ENCODE peak calls at places on chromosomes 7 and 10, in seven cellular contexts. F is IMR-90, W is neuronal stem cell, C is H9, K is mesenchymal stem cell, R is trophoblast cell, Z is H1. A is an unnamed sample.

GRCh38 chr10:35259769-35260397 is 76.4 kb upstream of the CCNY start:
- DNase-seq in C (no peak), Z (no peak), F (peak), R (peak), W (no peak), K (peak), A (peak)

GRCh38 chr7:155796381-155797261 is 15.6 kb downstream of the SHH start:
- DNase-seq in R (peak), W (no peak), F (no peak), C (peak), Z (peak), K (no peak), A (peak)

GRCh38 chr7:18356195-18356645 is 139.3 kb upstream of the HDAC9 start:
- DNase-seq in K (peak), R (peak), C (no peak), W (peak), Z (no peak), F (peak), A (peak)

GRCh38 chr7:156118246-156118645 is 306.0 kb upstream of the SHH start:
- DNase-seq in W (no peak), R (no peak), Z (no peak), C (no peak), K (no peak), F (no peak), A (no peak)

GRCh38 chr10:9762966-9763656 is 1254.6 kb upstream of the CELF2 start:
- DNase-seq in F (peak), C (no peak), R (peak), W (no peak), Z (no peak), K (peak), A (no peak)

GRCh38 chr10:93160829-93161228 is 87.1 kb downstream of the CYP26A1 start:
- DNase-seq in Z (no peak), W (no peak), F (peak), C (no peak), K (peak), R (peak), A (no peak)

GRCh38 chr10:126124044-126124443 is 227.7 kb downstream of the FANK1 start:
- DNase-seq in K (no peak), W (no peak), C (no peak), F (no peak), R (no peak), Z (no peak), A (no peak)

GRCh38 chr10:43737003-43737402 is 88.3 kb upstream of the ZNF32 start:
- DNase-seq in Z (no peak), C (no peak), W (no peak), K (no peak), F (no peak), R (no peak), A (no peak)

GRCh38 chr10:9681655-9682054 is 1336.0 kb upstream of the CELF2 start:
- DNase-seq in Z (no peak), K (no peak), F (no peak), W (no peak), C (no peak), R (no peak), A (no peak)

GRCh38 chr7:23247602-23248335 is 1.2 kb downstream of the GPNMB start:
- DNase-seq in K (peak), F (no peak), C (peak), R (peak), Z (peak), W (no peak), A (peak)

GRCh38 chr10:10870523-10871241 is 147.0 kb upstream of the CELF2 start:
- DNase-seq in C (no peak), W (peak), R (no peak), Z (no peak), K (peak), F (no peak), A (peak)

GRCh38 chr7:101308245-101309085 is 13.1 kb downstream of the IFT22 start:
- DNase-seq in Z (peak), R (peak), F (no peak), C (peak), W (peak), K (peak), A (peak)

GRCh38 chr7:80584778-80585177 is 53.7 kb upstream of the CD36 start:
- DNase-seq in F (peak), K (peak), Z (no peak), C (no peak), R (peak), W (no peak), A (peak)

GRCh38 chr7:105654994-105655900 is 74.0 kb upstream of the EFCAB10 start:
- DNase-seq in Z (peak), C (peak), W (no peak), K (peak), F (peak), R (peak), A (peak)

GRCh38 chr10:17290226-17290625 is 62.2 kb downstream of the VIM start:
- DNase-seq in F (peak), K (no peak), Z (no peak), R (peak), W (no peak), C (no peak), A (peak)

GRCh38 chr10:13630231-13630630 is 43.5 kb downstream of the PRPF18 start:
- DNase-seq in K (no peak), C (no peak), W (no peak), Z (no peak), F (no peak), R (peak), A (no peak)

GRCh38 chr7:31699050-31699449 is 12.0 kb downstream of the PPP1R17 start:
- DNase-seq in R (no peak), F (no peak), Z (no peak), K (no peak), C (no peak), W (no peak), A (no peak)

GRCh38 chr10:119113805-119114732 is 10.2 kb downstream of the DENND10 start:
- DNase-seq in K (peak), R (peak), F (peak), C (no peak), W (no peak), Z (no peak), A (no peak)

GRCh38 chr10:103693070-103693811 is 162.1 kb downstream of the SH3PXD2A start:
- DNase-seq in Z (peak), R (no peak), K (peak), F (no peak), W (no peak), C (no peak), A (peak)

GRCh38 chr10:86635402-86635801 is 18.9 kb upstream of the OPN4 start:
- DNase-seq in R (peak), K (peak), W (no peak), Z (no peak), C (no peak), F (peak), A (no peak)

GRCh38 chr10:86753056-86753455 is 3.4 kb upstream of the BMPR1A start:
- DNase-seq in Z (no peak), K (no peak), F (no peak), W (no peak), R (no peak), C (no peak), A (no peak)

GRCh38 chr10:17229717-17229966 is 1.6 kb downstream of the VIM start:
- DNase-seq in W (peak), C (peak), K (no peak), R (no peak), Z (peak), F (no peak), A (peak)

GRCh38 chr7:50264908-50265307 is 39.6 kb upstream of the IKZF1 start:
- DNase-seq in F (no peak), R (peak), Z (no peak), K (no peak), W (no peak), C (no peak), A (peak)

GRCh38 chr10:86298501-86299001 is 68.0 kb downstream of the GRID1 start:
- DNase-seq in R (no peak), W (no peak), K (no peak), C (peak), Z (peak), F (no peak), A (no peak)

GRCh38 chr7:69782917-69783684 is 184.8 kb downstream of the AUTS2 start:
- DNase-seq in K (no peak), F (no peak), C (no peak), W (no peak), R (no peak), Z (no peak), A (no peak)

GRCh38 chr10:30730306-30730705 is 100.8 kb upstream of the LYZL2 start:
- DNase-seq in R (no peak), Z (no peak), F (no peak), K (no peak), C (no peak), W (no peak), A (no peak)

GRCh38 chr10:43352951-43353350 is 18.5 kb upstream of the FXYD4 start:
- DNase-seq in K (no peak), F (no peak), R (no peak), C (no peak), W (no peak), Z (no peak), A (no peak)

GRCh38 chr7:90654718-90655427 is 58.8 kb downstream of the CDK14 start:
- DNase-seq in F (no peak), R (no peak), Z (no peak), K (no peak), W (no peak), C (no peak), A (no peak)

GRCh38 chr10:31133628-31134302 is 102.1 kb upstream of the ZNF438 start:
- DNase-seq in R (peak), K (peak), Z (peak), W (peak), C (peak), F (peak), A (peak)

GRCh38 chr10:103273026-103273425 is 3.9 kb upstream of the INA start:
- DNase-seq in F (peak), R (peak), K (peak), C (no peak), W (no peak), Z (no peak), A (peak)

GRCh38 chr7:151386301-151387160 is 23.3 kb downstream of the WDR86 start:
- DNase-seq in W (no peak), Z (no peak), R (peak), C (no peak), K (no peak), F (no peak), A (no peak)

GRCh38 chr7:35035511-35035921 is 1.8 kb downstream of the DPY19L1 start:
- DNase-seq in K (peak), F (peak), W (no peak), Z (no peak), R (no peak), C (no peak), A (peak)

GRCh38 chr10:12160664-12161063 is 31.2 kb downstream of the SEC61A2 start:
- DNase-seq in K (no peak), F (no peak), C (no peak), Z (no peak), R (no peak), W (no peak), A (no peak)
- H2BK5ac ChIP-seq in K (no peak), F (no peak), C (no peak), Z (no peak), R (no peak), W (no peak), A (no peak)

GRCh38 chr7:26930201-26930600 is 65.8 kb upstream of the SKAP2 start:
- DNase-seq in R (peak), Z (no peak), C (no peak), W (no peak), K (no peak), F (no peak), A (no peak)
- H3K27ac ChIP-seq in R (no peak), Z (no peak), C (no peak), W (no peak), K (no peak), F (no peak), A (no peak)

GRCh38 chr10:97960269-97960869 is 70.1 kb downstream of the CRTAC1 start:
- DNase-seq in W (no peak), R (no peak), Z (no peak), F (no peak), K (no peak), C (no peak), A (peak)
- H2BK5ac ChIP-seq in W (no peak), R (no peak), Z (no peak), F (no peak), K (no peak), C (no peak), A (no peak)

GRCh38 chr7:131533566-131534561 is 22.6 kb downstream of the PODXL start:
- DNase-seq in W (no peak), C (no peak), K (no peak), Z (no peak), R (no peak), F (no peak), A (no peak)

GRCh38 chr7:131533151-131533559 is 23.3 kb downstream of the PODXL start:
- DNase-seq in W (no peak), F (no peak), K (no peak), Z (no peak), C (peak), R (no peak), A (no peak)

GRCh38 chr7:131530137-131530536 is 26.3 kb downstream of the PODXL start:
- DNase-seq in R (no peak), F (no peak), K (no peak), Z (no peak), C (no peak), W (no peak), A (no peak)

GRCh38 chr7:131529617-131530016 is 26.8 kb downstream of the PODXL start:
- DNase-seq in F (no peak), C (no peak), W (no peak), K (no peak), R (no peak), Z (no peak), A (no peak)

DNA sequence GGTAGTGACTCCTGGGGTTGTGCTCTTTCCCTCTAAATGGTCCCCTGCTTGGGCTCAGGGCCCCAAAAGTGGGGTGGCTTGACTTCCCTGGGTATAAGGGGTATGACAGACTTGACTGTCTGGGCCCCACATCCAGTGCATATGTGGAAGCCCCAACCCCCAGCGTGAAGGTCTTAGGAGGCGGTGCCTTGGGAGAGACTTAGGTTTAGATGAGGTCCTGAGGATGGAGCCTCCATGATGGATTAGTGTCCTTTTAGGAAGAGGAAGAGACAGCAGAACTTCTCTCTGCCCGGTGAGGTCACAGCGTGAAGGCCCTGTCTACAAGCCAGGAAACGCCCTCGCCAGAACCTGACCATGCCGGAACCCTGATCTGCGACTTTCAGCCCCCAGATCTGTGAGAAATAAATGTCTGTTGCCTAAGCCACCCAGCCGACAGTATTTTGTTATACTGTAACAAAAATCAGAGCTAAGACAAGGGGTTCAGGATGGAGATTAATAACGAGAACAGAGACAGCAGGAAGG is 23.8 kb downstream of the PODXL start:
- DNase-seq in R (no peak), F (no peak), K (no peak), W (no peak), Z (no peak), C (no peak), A (no peak)
- H3K27ac ChIP-seq in R (no peak), F (no peak), K (no peak), W (no peak), Z (no peak), C (no peak), A (no peak)

GRCh38 chr10:100201549-100201948 is 15.7 kb upstream of the ERLIN1 start:
- DNase-seq in K (no peak), Z (no peak), R (no peak), W (no peak), C (no peak), F (no peak), A (no peak)
- H2BK5ac ChIP-seq in K (no peak), Z (no peak), R (no peak), W (no peak), C (no peak), F (no peak), A (no peak)

A was measured in mesendoderm.